ENCODE peak calls at places on chromosomes 1 and 21, in five cellular contexts. C is amygdala, I is posterior cingulate gyrus, L is HS-5, R is GM04504. S is an unnamed sample.

GRCh38 chr1:151705739-151706463 is 10.7 kb downstream of the CELF3 start:
- DNase-seq in C (no peak), I (no peak), L (no peak), R (no peak), S (no peak)

GRCh38 chr1:10730985-10731384 is 65.5 kb downstream of the CASZ1 start:
- DNase-seq in C (no peak), I (no peak), L (peak; percentile 60), R (peak; percentile 63), S (no peak)

GRCh38 chr1:227466039-227466645 is 97.2 kb upstream of the ZNF678 start:
- DNase-seq in C (no peak), I (no peak), L (no peak), R (no peak), S (no peak)

GRCh38 chr21:21084179-21084578 is 86.0 kb downstream of the NCAM2 start:
- DNase-seq in C (no peak), I (no peak), L (no peak), R (no peak), S (no peak)

GRCh38 chr1:25232866-25233784 is 823 bp upstream of the SYF2 start:
- DNase-seq in C (peak; percentile 56), I (peak; percentile 49), L (peak; percentile 59), R (peak; percentile 79), S (peak; percentile 71)

GRCh38 chr1:45340816-45341215 is 576 bp upstream of the MUTYH start:
- DNase-seq in C (no peak), I (no peak), L (no peak), R (no peak), S (no peak)

GRCh38 chr1:165397945-165398344 is 41.4 kb upstream of the LMX1A start:
- DNase-seq in C (no peak), I (no peak), L (peak; percentile 48), R (peak; percentile 71), S (no peak)

GRCh38 chr1:227816750-227817446 is 1.4 kb downstream of the PRSS38 start:
- DNase-seq in C (no peak), I (no peak), L (no peak), R (no peak), S (no peak)

GRCh38 chr1:9835758-9836631 is 12.2 kb upstream of the CLSTN1 start:
- DNase-seq in C (peak; percentile 48), I (no peak), L (no peak), R (no peak), S (no peak)

GRCh38 chr1:184191181-184191601 is 139.7 kb downstream of the TSEN15 start:
- DNase-seq in C (peak; percentile 37), I (peak; percentile 64), L (no peak), R (peak; percentile 88), S (peak; percentile 69)

GRCh38 chr1:152328801-152329391 is 3.9 kb upstream of the FLG start:
- DNase-seq in C (no peak), I (no peak), L (peak; percentile 50), R (no peak), S (no peak)

GRCh38 chr1:10057305-10057704 is 24.5 kb downstream of the UBE4B start:
- DNase-seq in C (peak; percentile 44), I (no peak), L (no peak), R (peak; percentile 20), S (no peak)

GRCh38 chr1:27564710-27565649 is 39.0 kb downstream of the AHDC1 start:
- DNase-seq in C (peak; percentile 58), I (no peak), L (no peak), R (no peak), S (no peak)

GRCh38 chr1:231201375-231202124 is 39.5 kb upstream of the GNPAT start:
- DNase-seq in C (no peak), I (no peak), L (no peak), R (no peak), S (no peak)

GRCh38 chr21:16455978-16456377 is 726.2 kb downstream of the USP25 start:
- DNase-seq in C (no peak), I (peak; percentile 18), L (no peak), R (no peak), S (peak; percentile 33)

GRCh38 chr21:33980276-33980916 is 64.8 kb upstream of the ATP5PO start:
- DNase-seq in C (no peak), I (no peak), L (no peak), R (no peak), S (no peak)

GRCh38 chr1:24903560-24903954 is 26.5 kb downstream of the RUNX3 start:
- DNase-seq in C (no peak), I (no peak), L (no peak), R (no peak), S (no peak)

GRCh38 chr1:32047701-32048100 is 25.0 kb upstream of the TMEM39B start:
- DNase-seq in C (no peak), I (no peak), L (no peak), R (no peak), S (no peak)

GRCh38 chr1:36562181-36562685 is 79.5 kb upstream of the CSF3R start:
- DNase-seq in C (no peak), I (no peak), L (no peak), R (no peak), S (no peak)

GRCh38 chr21:22200378-22201092 is 1202.3 kb downstream of the NCAM2 start:
- DNase-seq in C (no peak), I (no peak), L (no peak), R (no peak), S (no peak)

GRCh38 chr1:186535388-186536133 is 74.6 kb upstream of the PDC start:
- DNase-seq in C (no peak), I (no peak), L (peak; percentile 97), R (peak; percentile 89), S (no peak)

GRCh38 chr1:161071886-161072371 is 2.2 kb upstream of the ARHGAP30 start:
- DNase-seq in C (peak; percentile 26), I (no peak), L (no peak), R (no peak), S (no peak)

GRCh38 chr1:241985787-241986186 is 13.1 kb downstream of the MAP1LC3C start:
- DNase-seq in C (no peak), I (no peak), L (no peak), R (no peak), S (no peak)

GRCh38 chr1:157095091-157095490 is 4.5 kb downstream of the ETV3L start:
- DNase-seq in C (no peak), I (no peak), L (no peak), R (no peak), S (no peak)

GRCh38 chr1:54653036-54653435 is 11.4 kb downstream of the MROH7 start:
- DNase-seq in C (no peak), I (no peak), L (no peak), R (no peak), S (no peak)

GRCh38 chr1:162388083-162388594 is 6.6 kb downstream of the C1orf226 start:
- DNase-seq in C (no peak), I (no peak), L (no peak), R (no peak), S (no peak)

GRCh38 chr1:25033828-25034451 is 103.9 kb upstream of the RUNX3 start:
- DNase-seq in C (peak; percentile 44), I (no peak), L (no peak), R (no peak), S (no peak)

S was measured in occipital lobe.